ENCODE peak calls at places on chromosome 9, in eight cellular contexts. S, X, Y, K, G, C, J and W are unnamed samples.

GRCh38 chr9:33306037-33306436 is 15.7 kb downstream of the NFX1 start:
- DNase-seq in S (no peak), X (no peak), Y (no peak), K (peak; percentile 28), G (no peak), C (no peak), J (no peak), W (no peak)

GRCh38 chr9:71506821-71507220 is 261.5 kb downstream of the CEMIP2 start:
- DNase-seq in S (no peak), X (peak; percentile 49), Y (no peak), K (peak; percentile 27), G (no peak), C (no peak), J (no peak), W (no peak)

GRCh38 chr9:16532272-16532671 is 338.2 kb downstream of the BNC2 start:
- DNase-seq in S (no peak), X (no peak), Y (no peak), K (no peak), G (no peak), C (no peak), J (no peak), W (no peak)

GRCh38 chr9:119827526-119827925 is 458.3 kb upstream of the BRINP1 start:
- DNase-seq in S (no peak), X (no peak), Y (no peak), K (no peak), G (no peak), C (no peak), J (no peak), W (no peak)

GRCh38 chr9:29214702-29215248 is 1641.5 kb upstream of the C9orf72 start:
- DNase-seq in S (no peak), X (no peak), Y (no peak), K (no peak), G (no peak), C (no peak), J (peak; percentile 73), W (no peak)

GRCh38 chr9:133321411-133321935 is 14.5 kb downstream of the SURF6 start:
- DNase-seq in S (no peak), X (no peak), Y (no peak), K (no peak), G (no peak), C (no peak), J (peak; percentile 23), W (peak; percentile 37)

GRCh38 chr9:131651599-131651998 is 88.3 kb downstream of the RAPGEF1 start:
- DNase-seq in S (no peak), X (peak; percentile 73), Y (no peak), K (peak; percentile 69), G (no peak), C (no peak), J (no peak), W (no peak)

GRCh38 chr9:130138791-130139190 is 33.4 kb upstream of the NCS1 start:
- DNase-seq in S (no peak), X (peak; percentile 95), Y (no peak), K (peak; percentile 97), G (no peak), C (peak; percentile 73), J (peak; percentile 56), W (no peak)

GRCh38 chr9:127566351-127567001 is 45.6 kb upstream of the STXBP1 start:
- DNase-seq in S (no peak), X (no peak), Y (no peak), K (no peak), G (no peak), C (no peak), J (no peak), W (no peak)

GRCh38 chr9:110048473-110048975 is 159.4 kb downstream of the C9orf152 start:
- DNase-seq in S (peak; percentile 88), X (peak; percentile 78), Y (peak; percentile 95), K (peak; percentile 79), G (peak; percentile 85), C (peak; percentile 86), J (peak; percentile 90), W (peak; percentile 93)

GRCh38 chr9:89387970-89388867 is 69.9 kb downstream of the SECISBP2 start:
- DNase-seq in S (no peak), X (peak; percentile 95), Y (no peak), K (peak; percentile 82), G (no peak), C (peak; percentile 86), J (no peak), W (no peak)

GRCh38 chr9:16325966-16326365 is 544.5 kb downstream of the BNC2 start:
- DNase-seq in S (no peak), X (no peak), Y (no peak), K (no peak), G (no peak), C (peak; percentile 37), J (no peak), W (no peak)

GRCh38 chr9:74666625-74667316 is 169.6 kb downstream of the RORB start:
- DNase-seq in S (no peak), X (no peak), Y (no peak), K (peak; percentile 40), G (no peak), C (no peak), J (no peak), W (no peak)
- TF ChIP-seq CTCF in S (no peak), X (no peak), Y (no peak), K (no peak), G (no peak), C (no peak), J (no peak), W (no peak)

GRCh38 chr9:114503009-114503408 is 2.3 kb downstream of the WHRN start:
- DNase-seq in S (peak; percentile 61), X (no peak), Y (no peak), K (no peak), G (no peak), C (no peak), J (no peak), W (peak; percentile 79)

GRCh38 chr9:114506082-114506390 is 763 bp upstream of the WHRN start:
- DNase-seq in S (no peak), X (no peak), Y (no peak), K (no peak), G (no peak), C (no peak), J (no peak), W (no peak)

GRCh38 chr9:114503522-114504340 is 1.5 kb downstream of the WHRN start:
- DNase-seq in S (no peak), X (no peak), Y (no peak), K (no peak), G (no peak), C (no peak), J (no peak), W (no peak)

GRCh38 chr9:114505187-114506081 is at the start of gene WHRN:
- DNase-seq in S (peak; percentile 82), X (peak; percentile 87), Y (peak; percentile 92), K (peak; percentile 76), G (peak; percentile 95), C (peak; percentile 97), J (peak; percentile 99), W (peak; percentile 98)

GRCh38 chr9:114504341-114505186 is 709 bp downstream of the WHRN start:
- DNase-seq in S (no peak), X (peak; percentile 29), Y (peak; percentile 68), K (peak; percentile 19), G (peak; percentile 74), C (peak; percentile 77), J (peak; percentile 88), W (peak; percentile 83)
- TF ChIP-seq CTCF in S (no peak), X (peak; percentile 33), Y (peak; percentile 33), K (peak; percentile 23), G (peak; percentile 59), C (peak; percentile 17), J (peak; percentile 81), W (peak; percentile 23)

GRCh38 chr9:93531374-93531773 is 45.0 kb upstream of the PHF2 start:
- DNase-seq in S (peak; percentile 26), X (no peak), Y (no peak), K (peak; percentile 7), G (no peak), C (peak; percentile 21), J (no peak), W (no peak)
- TF ChIP-seq CTCF in S (peak; percentile 23), X (no peak), Y (no peak), K (no peak), G (peak; percentile 46), C (peak; percentile 15), J (peak; percentile 59), W (no peak)

GRCh38 chr9:95272830-95273229 is 44.7 kb downstream of the FANCC start:
- DNase-seq in S (no peak), X (no peak), Y (no peak), K (no peak), G (no peak), C (no peak), J (no peak), W (no peak)
- TF ChIP-seq CTCF in S (no peak), X (no peak), Y (no peak), K (no peak), G (no peak), C (no peak), J (no peak), W (no peak)

GRCh38 chr9:34664281-34665108 is 2.0 kb upstream of the CCL27 start:
- DNase-seq in S (peak; percentile 77), X (peak; percentile 84), Y (peak; percentile 79), K (peak; percentile 69), G (no peak), C (peak; percentile 91), J (peak; percentile 97), W (peak; percentile 91)
- TF ChIP-seq CTCF in S (peak; percentile 97), X (peak; percentile 100), Y (peak; percentile 79), K (peak; percentile 99), G (peak; percentile 75), C (peak; percentile 87), J (peak; percentile 96), W (peak; percentile 85)

DNA sequence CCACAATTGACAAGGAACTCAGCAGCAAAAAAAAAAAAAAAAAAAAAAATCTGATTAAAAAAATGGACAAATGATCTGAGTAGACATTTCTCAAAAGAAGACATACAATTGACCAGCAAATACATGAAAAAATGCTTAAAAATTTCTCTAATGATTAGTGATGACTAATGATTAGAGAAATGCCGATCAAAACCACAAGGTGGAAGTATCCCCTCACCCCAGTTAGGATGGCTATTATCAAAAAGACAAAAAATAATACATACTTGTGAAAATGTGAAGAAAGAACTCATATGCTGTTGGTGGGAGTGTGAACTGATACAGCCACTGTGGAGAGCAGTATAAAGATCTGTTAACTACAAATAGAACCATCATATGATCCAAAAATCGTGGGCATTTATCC is 245.3 kb downstream of the OSTF1 start:
- DNase-seq in S (no peak), X (no peak), Y (no peak), K (no peak), G (no peak), C (no peak), J (no peak), W (no peak)
- TF ChIP-seq CTCF in S (peak; percentile 45), X (no peak), Y (no peak), K (no peak), G (peak; percentile 63), C (no peak), J (peak; percentile 77), W (peak; percentile 7)